ENCODE peak calls at places on chromosomes 3 and 15, in nine cellular contexts. Z is GM23338, C is epithelial cell of prostate, J is iPS-NIHi11, S is right cardiac atrium, R is frontal cortex, Q is T-helper 22 cell, A is activated B cell treated with CpG ODN at 0.5 μM for 24 hours, X is iris pigment epithelial cell. G is an unnamed sample.

GRCh38 chr15:90481023-90481422 is 48.7 kb upstream of the CRTC3 start:
- DNase-seq in Z (no peak), C (no peak), J (no peak), S (no peak), R (no peak), Q (no peak), A (no peak), X (no peak), G (peak)

GRCh38 chr15:68578960-68579935 is at the start of gene CORO2B:
- DNase-seq in Z (peak), C (no peak), J (peak), S (peak), R (peak), Q (no peak), A (peak), X (peak), G (peak)

GRCh38 chr15:80747317-80748053 is 31.7 kb upstream of the CEMIP start:
- DNase-seq in Z (peak), C (no peak), J (peak), S (no peak), R (no peak), Q (no peak), A (no peak), X (no peak), G (no peak)

GRCh38 chr3:22122567-22122966 is 371.6 kb upstream of the ZNF385D start:
- DNase-seq in Z (no peak), C (no peak), J (no peak), S (no peak), R (no peak), Q (no peak), A (no peak), X (no peak), G (no peak)

GRCh38 chr3:154121236-154122095 is at the start of gene ARHGEF26:
- DNase-seq in Z (peak), C (no peak), J (peak), S (peak), R (peak), Q (peak), A (peak), X (peak), G (peak)

GRCh38 chr15:52164631-52165265 is 26.4 kb downstream of the GNB5 start:
- DNase-seq in Z (no peak), C (no peak), J (no peak), S (no peak), R (no peak), Q (no peak), A (no peak), X (no peak), G (no peak)

GRCh38 chr15:95601525-95601924 is 729.0 kb upstream of the NR2F2 start:
- DNase-seq in Z (no peak), C (no peak), J (no peak), S (no peak), R (no peak), Q (no peak), A (no peak), X (no peak), G (no peak)

GRCh38 chr15:43346305-43346704 is 15.9 kb upstream of the LCMT2 start:
- DNase-seq in Z (no peak), C (no peak), J (no peak), S (no peak), R (no peak), Q (no peak), A (no peak), X (no peak), G (no peak)

GRCh38 chr15:63192604-63193206 is 3.3 kb downstream of the RAB8B start:
- DNase-seq in Z (no peak), C (no peak), J (no peak), S (no peak), R (no peak), Q (no peak), A (no peak), X (no peak), G (no peak)

GRCh38 chr3:50515565-50516047 is 12.2 kb upstream of the CACNA2D2 start:
- DNase-seq in Z (peak), C (no peak), J (peak), S (peak), R (no peak), Q (no peak), A (peak), X (peak), G (no peak)

GRCh38 chr3:149898771-149899170 is 71.9 kb downstream of the PFN2 start:
- DNase-seq in Z (no peak), C (no peak), J (no peak), S (no peak), R (no peak), Q (no peak), A (no peak), X (peak), G (no peak)

GRCh38 chr15:41919954-41920538 is 26.2 kb upstream of the SPTBN5 start:
- DNase-seq in Z (no peak), C (no peak), J (no peak), S (no peak), R (no peak), Q (no peak), A (no peak), X (peak), G (no peak)

GRCh38 chr3:81743096-81744025 is 18.1 kb downstream of the GBE1 start:
- DNase-seq in Z (peak), C (peak), J (no peak), S (no peak), R (no peak), Q (no peak), A (no peak), X (peak), G (no peak)

GRCh38 chr3:110654820-110655522 is 416.6 kb upstream of the NECTIN3 start:
- DNase-seq in Z (no peak), C (no peak), J (no peak), S (no peak), R (no peak), Q (no peak), A (no peak), X (no peak), G (no peak)

GRCh38 chr3:26498192-26498591 is 124.4 kb upstream of the LRRC3B start:
- DNase-seq in Z (no peak), C (no peak), J (no peak), S (no peak), R (no peak), Q (no peak), A (no peak), X (no peak), G (no peak)

GRCh38 chr15:47885921-47886320 is 168.6 kb downstream of the SEMA6D start:
- DNase-seq in Z (peak), C (peak), J (no peak), S (no peak), R (no peak), Q (no peak), A (no peak), X (peak), G (no peak)

GRCh38 chr3:190533511-190534282 is 19.8 kb downstream of the IL1RAP start:
- DNase-seq in Z (peak), C (peak), J (peak), S (peak), R (no peak), Q (no peak), A (no peak), X (peak), G (peak)

GRCh38 chr3:187741403-187742350 is 3.6 kb downstream of the BCL6 start:
- DNase-seq in Z (peak), C (no peak), J (no peak), S (peak), R (no peak), Q (no peak), A (peak), X (peak), G (peak)

GRCh38 chr15:56987286-56987685 is 68.8 kb downstream of the TCF12 start:
- DNase-seq in Z (no peak), C (no peak), J (no peak), S (no peak), R (no peak), Q (no peak), A (no peak), X (no peak), G (no peak)

GRCh38 chr3:51974963-51975856 is at the start of gene ABHD14A:
- DNase-seq in Z (peak), C (no peak), J (peak), S (peak), R (peak), Q (peak), A (peak), X (peak), G (peak)

GRCh38 chr15:60544581-60545115 is 65.7 kb upstream of the ICE2 start:
- DNase-seq in Z (peak), C (no peak), J (no peak), S (no peak), R (no peak), Q (no peak), A (no peak), X (no peak), G (no peak)